ENCODE peak calls at places on chromosome 5, in six cellular contexts. One of them, this sample, is unnamed.

GRCh38 chr5:176776916-176777315 is 33.4 kb upstream of the UNC5A start:
- DNase-seq in ovary: no peak
- DNase-seq in NB4: no peak
- DNase-seq in right lobe of liver: peak
- DNase-seq in erythroblast: no peak
- DNase-seq in lower leg skin: peak
- DNase-seq in this sample: no peak

GRCh38 chr5:38830521-38831051 is 15.2 kb upstream of the OSMR start:
- DNase-seq in NB4: no peak
- DNase-seq in erythroblast: no peak
- DNase-seq in lower leg skin: no peak
- DNase-seq in right lobe of liver: no peak
- DNase-seq in ovary: no peak
- DNase-seq in this sample: no peak

GRCh38 chr5:177378884-177379883 is 5.0 kb upstream of the SLC34A1 start:
- DNase-seq in NB4: peak
- DNase-seq in right lobe of liver: peak
- DNase-seq in lower leg skin: no peak
- DNase-seq in ovary: no peak
- DNase-seq in erythroblast: peak
- DNase-seq in this sample: no peak

GRCh38 chr5:142543951-142544753 is 141.7 kb downstream of the FGF1 start:
- DNase-seq in ovary: no peak
- DNase-seq in lower leg skin: no peak
- DNase-seq in right lobe of liver: no peak
- DNase-seq in erythroblast: no peak
- DNase-seq in NB4: no peak
- DNase-seq in this sample: no peak

GRCh38 chr5:73274870-73275756 is 102.1 kb downstream of the TMEM174 start:
- DNase-seq in right lobe of liver: no peak
- DNase-seq in ovary: no peak
- DNase-seq in lower leg skin: no peak
- DNase-seq in NB4: no peak
- DNase-seq in erythroblast: no peak
- DNase-seq in this sample: no peak

GRCh38 chr5:109805882-109806281 is 116.2 kb downstream of the MAN2A1 start:
- DNase-seq in ovary: no peak
- DNase-seq in lower leg skin: no peak
- DNase-seq in right lobe of liver: peak
- DNase-seq in NB4: no peak
- DNase-seq in erythroblast: no peak
- DNase-seq in this sample: no peak

GRCh38 chr5:176402684-176403083 is 13.7 kb downstream of the CLTB start:
- DNase-seq in lower leg skin: no peak
- DNase-seq in NB4: no peak
- DNase-seq in erythroblast: no peak
- DNase-seq in ovary: no peak
- DNase-seq in right lobe of liver: no peak
- DNase-seq in this sample: peak

GRCh38 chr5:142522983-142523382 is 162.9 kb downstream of the FGF1 start:
- DNase-seq in NB4: no peak
- DNase-seq in lower leg skin: no peak
- DNase-seq in ovary: no peak
- DNase-seq in erythroblast: no peak
- DNase-seq in right lobe of liver: peak
- DNase-seq in this sample: no peak

GRCh38 chr5:180441577-180441976 is 52.6 kb upstream of the CNOT6 start:
- DNase-seq in NB4: no peak
- DNase-seq in ovary: no peak
- DNase-seq in right lobe of liver: no peak
- DNase-seq in erythroblast: no peak
- DNase-seq in lower leg skin: no peak
- DNase-seq in this sample: no peak

GRCh38 chr5:173884402-173885053 is 3.6 kb upstream of the CPEB4 start:
- DNase-seq in right lobe of liver: no peak
- DNase-seq in lower leg skin: no peak
- DNase-seq in ovary: no peak
- DNase-seq in erythroblast: peak
- DNase-seq in NB4: peak
- DNase-seq in this sample: no peak

GRCh38 chr5:179914032-179914755 is 6.5 kb upstream of the TBC1D9B start:
- DNase-seq in NB4: peak
- DNase-seq in right lobe of liver: no peak
- DNase-seq in lower leg skin: peak
- DNase-seq in erythroblast: no peak
- DNase-seq in ovary: no peak
- DNase-seq in this sample: no peak

GRCh38 chr5:5414999-5415398 is 7.5 kb upstream of the ICE1 start:
- DNase-seq in erythroblast: no peak
- DNase-seq in lower leg skin: no peak
- DNase-seq in right lobe of liver: no peak
- DNase-seq in ovary: no peak
- DNase-seq in NB4: no peak
- DNase-seq in this sample: no peak

GRCh38 chr5:56306433-56307150 is 73.5 kb upstream of the ANKRD55 start:
- DNase-seq in lower leg skin: no peak
- DNase-seq in erythroblast: peak
- DNase-seq in right lobe of liver: no peak
- DNase-seq in ovary: no peak
- DNase-seq in NB4: no peak
- DNase-seq in this sample: no peak

GRCh38 chr5:171092194-171092593 is 216.9 kb upstream of the TLX3 start:
- DNase-seq in erythroblast: no peak
- DNase-seq in ovary: no peak
- DNase-seq in lower leg skin: no peak
- DNase-seq in right lobe of liver: no peak
- DNase-seq in NB4: no peak
- DNase-seq in this sample: no peak

GRCh38 chr5:128436825-128437224 is 101.2 kb downstream of the FBN2 start:
- DNase-seq in lower leg skin: no peak
- DNase-seq in erythroblast: no peak
- DNase-seq in NB4: no peak
- DNase-seq in right lobe of liver: no peak
- DNase-seq in ovary: no peak
- DNase-seq in this sample: no peak

GRCh38 chr5:73300520-73301207 is 127.7 kb downstream of the TMEM174 start:
- DNase-seq in ovary: no peak
- DNase-seq in right lobe of liver: no peak
- DNase-seq in erythroblast: no peak
- DNase-seq in NB4: no peak
- DNase-seq in lower leg skin: no peak
- DNase-seq in this sample: no peak

GRCh38 chr5:83777856-83778255 is 57.2 kb upstream of the HAPLN1 start:
- DNase-seq in erythroblast: no peak
- DNase-seq in lower leg skin: no peak
- DNase-seq in ovary: no peak
- DNase-seq in right lobe of liver: no peak
- DNase-seq in NB4: no peak
- DNase-seq in this sample: no peak

GRCh38 chr5:17096975-17097695 is 120.3 kb upstream of the BASP1 start:
- DNase-seq in right lobe of liver: no peak
- DNase-seq in NB4: no peak
- DNase-seq in lower leg skin: no peak
- DNase-seq in ovary: no peak
- DNase-seq in erythroblast: no peak
- DNase-seq in this sample: no peak

GRCh38 chr5:167255931-167256330 is 1035.5 kb upstream of the WWC1 start:
- DNase-seq in ovary: no peak
- DNase-seq in NB4: no peak
- DNase-seq in lower leg skin: no peak
- DNase-seq in erythroblast: no peak
- DNase-seq in right lobe of liver: no peak
- DNase-seq in this sample: no peak

GRCh38 chr5:15807248-15807647 is 307.3 kb downstream of the FBXL7 start:
- DNase-seq in NB4: no peak
- DNase-seq in erythroblast: no peak
- DNase-seq in ovary: no peak
- DNase-seq in right lobe of liver: no peak
- DNase-seq in lower leg skin: no peak
- DNase-seq in this sample: peak

GRCh38 chr5:179345429-179346321 is at the start of gene ADAMTS2:
- DNase-seq in lower leg skin: no peak
- DNase-seq in ovary: peak
- DNase-seq in erythroblast: peak
- DNase-seq in NB4: peak
- DNase-seq in right lobe of liver: peak
- DNase-seq in this sample: peak

GRCh38 chr5:150658699-150659265 is 2.3 kb upstream of the MYOZ3 start:
- DNase-seq in lower leg skin: no peak
- DNase-seq in NB4: no peak
- DNase-seq in ovary: no peak
- DNase-seq in right lobe of liver: no peak
- DNase-seq in erythroblast: no peak
- DNase-seq in this sample: peak

GRCh38 chr5:7856855-7857254 is 5.9 kb upstream of the CFAP90 start:
- DNase-seq in right lobe of liver: no peak
- DNase-seq in NB4: peak
- DNase-seq in ovary: no peak
- DNase-seq in erythroblast: peak
- DNase-seq in lower leg skin: no peak
- DNase-seq in this sample: no peak

GRCh38 chr5:9558319-9558965 is 12.6 kb upstream of the SEMA5A start:
- DNase-seq in erythroblast: no peak
- DNase-seq in NB4: no peak
- DNase-seq in lower leg skin: no peak
- DNase-seq in ovary: no peak
- DNase-seq in right lobe of liver: peak
- DNase-seq in this sample: no peak

DNA sequence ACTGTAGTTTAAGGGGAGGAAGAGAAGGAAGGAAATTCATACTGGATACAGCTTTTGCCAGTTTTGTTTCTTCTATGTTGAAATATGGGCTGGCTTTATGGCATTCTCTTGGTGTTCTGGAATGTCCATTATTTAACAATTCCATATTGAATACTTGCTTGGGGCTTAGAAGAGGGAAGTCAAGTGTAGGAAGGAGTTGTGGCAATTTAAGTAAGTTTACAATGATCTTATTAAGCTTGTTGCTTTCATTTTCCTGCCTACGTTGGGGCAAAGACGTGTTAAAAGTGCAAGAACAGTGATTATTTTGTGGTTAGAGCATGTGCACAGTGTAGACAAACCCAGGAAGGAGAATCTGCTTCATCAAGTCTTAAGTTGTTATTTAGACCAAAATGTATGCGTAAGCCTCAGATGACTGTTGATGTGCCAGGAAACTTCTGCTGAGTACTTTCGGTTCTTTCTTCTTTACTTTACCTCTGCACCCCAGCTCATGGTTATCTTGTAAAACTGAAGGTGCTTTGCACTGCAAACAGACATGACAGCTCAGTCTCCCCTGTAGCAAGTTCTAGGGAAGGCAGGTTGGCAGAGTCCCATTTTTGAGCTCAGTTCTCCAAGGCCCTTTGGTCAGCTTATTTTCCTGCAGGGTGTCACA is 75.8 kb downstream of the F2RL2 start:
- DNase-seq in ovary: no peak
- DNase-seq in NB4: no peak
- DNase-seq in erythroblast: peak
- DNase-seq in lower leg skin: peak
- DNase-seq in right lobe of liver: no peak
- DNase-seq in this sample: no peak
- TF ChIP-seq POLR2A in ovary: no peak
- TF ChIP-seq POLR2A in NB4: no peak
- TF ChIP-seq POLR2A in erythroblast: no peak
- TF ChIP-seq POLR2A in lower leg skin: no peak
- TF ChIP-seq POLR2A in right lobe of liver: peak
- TF ChIP-seq POLR2A in this sample: no peak

GRCh38 chr5:169724303-169724702 is 87.2 kb downstream of the DOCK2 start:
- DNase-seq in ovary: no peak
- DNase-seq in lower leg skin: no peak
- DNase-seq in NB4: no peak
- DNase-seq in erythroblast: no peak
- DNase-seq in right lobe of liver: no peak
- DNase-seq in this sample: no peak
- TF ChIP-seq POLR2A in ovary: no peak
- TF ChIP-seq POLR2A in lower leg skin: no peak
- TF ChIP-seq POLR2A in NB4: no peak
- TF ChIP-seq POLR2A in erythroblast: no peak
- TF ChIP-seq POLR2A in right lobe of liver: no peak
- TF ChIP-seq POLR2A in this sample: no peak

DNA sequence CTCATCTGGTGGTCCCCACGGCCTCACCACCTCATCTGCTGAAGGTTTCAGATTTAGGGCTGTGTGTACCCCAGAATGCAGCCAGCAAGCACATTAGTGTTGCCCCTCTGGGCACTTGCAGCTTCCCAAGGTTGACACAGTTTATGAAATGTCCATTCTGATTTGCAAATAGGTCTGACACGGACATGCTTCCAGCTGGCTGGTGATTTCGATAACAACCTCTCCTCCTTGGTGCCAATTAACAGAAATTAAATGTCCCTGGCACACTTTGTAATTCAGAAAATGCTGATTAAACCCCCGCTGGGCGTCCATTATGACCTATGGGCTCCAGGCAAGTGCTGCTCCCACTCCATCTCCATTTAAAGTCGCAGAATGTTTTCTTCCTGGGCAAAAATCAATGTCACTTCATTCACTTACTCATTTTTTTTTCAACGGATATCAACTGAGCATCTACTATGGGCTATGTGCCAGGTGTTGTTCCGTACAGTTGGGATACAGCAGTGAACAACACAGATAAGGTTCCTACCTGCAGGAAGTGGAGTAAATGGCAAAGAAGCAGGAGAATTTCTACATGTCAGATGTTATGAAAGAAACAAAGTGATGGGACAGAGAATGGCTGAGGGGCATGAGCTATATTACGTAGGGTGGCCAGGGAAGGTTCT is 32.0 kb downstream of the PLAC8L1 start:
- DNase-seq in lower leg skin: no peak
- DNase-seq in right lobe of liver: no peak
- DNase-seq in NB4: no peak
- DNase-seq in ovary: no peak
- DNase-seq in erythroblast: no peak
- DNase-seq in this sample: no peak
- TF ChIP-seq POLR2A in lower leg skin: no peak
- TF ChIP-seq POLR2A in right lobe of liver: no peak
- TF ChIP-seq POLR2A in NB4: no peak
- TF ChIP-seq POLR2A in ovary: no peak
- TF ChIP-seq POLR2A in erythroblast: no peak
- TF ChIP-seq POLR2A in this sample: no peak

DNA sequence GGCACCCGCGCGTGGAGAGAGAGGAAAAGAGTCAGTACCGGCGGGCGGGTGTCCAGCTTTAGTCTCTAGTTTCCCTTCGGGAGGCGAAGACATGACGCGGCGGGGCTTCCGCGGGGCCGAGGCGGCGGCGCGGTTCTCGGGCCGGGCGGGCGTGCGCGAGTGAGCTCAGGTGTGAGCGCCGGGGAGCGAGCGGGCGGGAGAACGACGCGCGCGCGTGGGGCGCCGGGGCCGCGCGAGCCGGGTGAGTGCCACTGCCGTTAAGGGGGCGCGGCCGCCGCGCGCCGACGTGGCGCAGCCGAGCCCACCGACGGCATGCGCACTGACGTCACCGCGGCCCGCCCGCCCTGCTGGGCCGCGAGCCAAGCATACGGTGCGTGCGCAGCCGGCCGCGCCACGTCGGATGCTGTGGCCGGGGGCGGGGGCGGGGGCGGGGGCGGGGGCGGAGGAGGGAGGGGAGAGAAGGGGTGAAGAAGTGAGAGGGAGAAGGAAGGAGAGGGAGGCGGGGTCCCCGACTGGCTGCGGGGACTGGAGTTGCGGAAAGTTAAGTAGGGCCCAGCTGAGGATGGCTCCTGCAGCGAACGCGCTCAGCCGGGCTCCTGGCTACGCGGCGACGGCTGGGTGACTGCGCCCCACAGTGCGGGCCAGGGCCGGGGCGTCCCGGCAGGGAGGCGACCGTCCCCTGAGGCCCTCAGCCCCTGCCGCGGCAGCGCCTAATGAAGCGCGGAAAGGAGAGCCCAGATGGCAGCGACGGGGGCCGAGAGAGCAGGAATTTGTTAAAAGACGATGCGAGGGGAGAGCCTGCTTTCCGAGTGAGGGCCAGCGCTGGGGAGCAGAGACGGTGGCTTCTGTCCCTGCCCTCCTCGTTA is at the start of gene DAP:
- DNase-seq in NB4: peak
- DNase-seq in lower leg skin: peak
- DNase-seq in erythroblast: peak
- DNase-seq in ovary: peak
- DNase-seq in right lobe of liver: peak
- DNase-seq in this sample: peak
- TF ChIP-seq POLR2A in NB4: peak
- TF ChIP-seq POLR2A in lower leg skin: no peak
- TF ChIP-seq POLR2A in erythroblast: peak
- TF ChIP-seq POLR2A in ovary: peak
- TF ChIP-seq POLR2A in right lobe of liver: peak
- TF ChIP-seq POLR2A in this sample: no peak